ENCODE peak calls at places on chromosome 2, in eight cellular contexts. I, H, D, U, W, C, S and Q are unnamed samples.

GRCh38 chr2:65431417-65432226 is 777 bp downstream of the SPRED2 start:
- DNase-seq in I (peak), H (peak), D (peak), U (peak), W (peak), C (peak), S (peak), Q (peak)

GRCh38 chr2:108184421-108184820 is 55.3 kb upstream of the SULT1C3 start:
- DNase-seq in I (no peak), H (peak), D (peak), U (peak), W (no peak), C (no peak), S (no peak), Q (no peak)

GRCh38 chr2:24791452-24791851 is 1.7 kb downstream of the PTRHD1 start:
- DNase-seq in I (no peak), H (no peak), D (no peak), U (no peak), W (no peak), C (no peak), S (no peak), Q (no peak)

GRCh38 chr2:61378281-61378680 is 92.6 kb downstream of the USP34 start:
- DNase-seq in I (no peak), H (no peak), D (no peak), U (no peak), W (no peak), C (no peak), S (no peak), Q (no peak)

GRCh38 chr2:26846334-26846863 is 1.5 kb upstream of the DPYSL5 start:
- DNase-seq in I (peak), H (peak), D (peak), U (peak), W (peak), C (peak), S (peak), Q (peak)

GRCh38 chr2:75200140-75200985 is 1.0 kb upstream of the TACR1 start:
- DNase-seq in I (peak), H (peak), D (peak), U (peak), W (no peak), C (no peak), S (peak), Q (peak)

GRCh38 chr2:54613794-54614257 is 109.6 kb upstream of the EML6 start:
- DNase-seq in I (no peak), H (peak), D (peak), U (peak), W (no peak), C (no peak), S (no peak), Q (no peak)

GRCh38 chr2:30763151-30763660 is 44.0 kb downstream of the CAPN13 start:
- DNase-seq in I (no peak), H (no peak), D (peak), U (no peak), W (no peak), C (no peak), S (no peak), Q (no peak)

GRCh38 chr2:16652296-16653082 is 13.1 kb downstream of the CYRIA start:
- DNase-seq in I (no peak), H (no peak), D (no peak), U (peak), W (no peak), C (no peak), S (no peak), Q (no peak)

GRCh38 chr2:172011814-172012580 is 12.2 kb downstream of the METAP1D start:
- DNase-seq in I (no peak), H (no peak), D (no peak), U (no peak), W (peak), C (no peak), S (peak), Q (no peak)

GRCh38 chr2:212536385-212537310 is 2.0 kb downstream of the ERBB4 start:
- DNase-seq in I (peak), H (no peak), D (no peak), U (no peak), W (no peak), C (no peak), S (no peak), Q (peak)

GRCh38 chr2:218878941-218879761 is 1.5 kb upstream of the WNT10A start:
- DNase-seq in I (no peak), H (no peak), D (no peak), U (no peak), W (no peak), C (no peak), S (no peak), Q (no peak)

GRCh38 chr2:194327196-194327888 is 1329.7 kb upstream of the SLC39A10 start:
- DNase-seq in I (no peak), H (no peak), D (no peak), U (no peak), W (no peak), C (no peak), S (no peak), Q (no peak)

GRCh38 chr2:69545477-69545932 is 98.0 kb downstream of the AAK1 start:
- DNase-seq in I (no peak), H (no peak), D (no peak), U (no peak), W (no peak), C (no peak), S (no peak), Q (no peak)

GRCh38 chr2:203909192-203909945 is 27.2 kb upstream of the ICOS start:
- DNase-seq in I (no peak), H (peak), D (peak), U (peak), W (peak), C (no peak), S (no peak), Q (no peak)

GRCh38 chr2:79723830-79724229 is 211.0 kb downstream of the CTNNA2 start:
- DNase-seq in I (no peak), H (peak), D (peak), U (peak), W (no peak), C (no peak), S (no peak), Q (no peak)

GRCh38 chr2:216505133-216506106 is 6.8 kb downstream of the RPL37A start:
- DNase-seq in I (no peak), H (no peak), D (no peak), U (no peak), W (no peak), C (no peak), S (no peak), Q (no peak)

GRCh38 chr2:232571026-232571474 is 20.6 kb downstream of the EIF4E2 start:
- DNase-seq in I (no peak), H (peak), D (peak), U (no peak), W (no peak), C (no peak), S (no peak), Q (no peak)

GRCh38 chr2:230327418-230328154 is 593 bp downstream of the SP140L start:
- DNase-seq in I (no peak), H (peak), D (no peak), U (no peak), W (no peak), C (no peak), S (peak), Q (no peak)

GRCh38 chr2:73176881-73177644 is 25.3 kb upstream of the NOTO start:
- DNase-seq in I (peak), H (peak), D (peak), U (peak), W (peak), C (peak), S (peak), Q (peak)

GRCh38 chr2:203685081-203685621 is 21.3 kb upstream of the CD28 start:
- DNase-seq in I (no peak), H (peak), D (peak), U (peak), W (no peak), C (no peak), S (no peak), Q (no peak)

GRCh38 chr2:178295115-178295514 is 100.8 kb downstream of the OSBPL6 start:
- DNase-seq in I (no peak), H (no peak), D (no peak), U (no peak), W (no peak), C (no peak), S (no peak), Q (no peak)

GRCh38 chr2:96953611-96954489 is 32.5 kb downstream of the FAM178B start:
- DNase-seq in I (no peak), H (no peak), D (no peak), U (no peak), W (no peak), C (no peak), S (peak), Q (no peak)

GRCh38 chr2:238075397-238075796 is 14.6 kb downstream of the SCLY start:
- DNase-seq in I (no peak), H (no peak), D (no peak), U (no peak), W (no peak), C (no peak), S (no peak), Q (no peak)

GRCh38 chr2:218648473-218649100 is 10.8 kb downstream of the ZNF142 start:
- DNase-seq in I (no peak), H (peak), D (peak), U (peak), W (peak), C (peak), S (peak), Q (no peak)

GRCh38 chr2:230901006-230901405 is 24.0 kb downstream of the GPR55 start:
- DNase-seq in I (peak), H (no peak), D (no peak), U (no peak), W (no peak), C (no peak), S (no peak), Q (no peak)

GRCh38 chr2:179857236-179857635 is 4.2 kb downstream of the ZNF385B start:
- DNase-seq in I (no peak), H (no peak), D (no peak), U (no peak), W (no peak), C (no peak), S (no peak), Q (no peak)

GRCh38 chr2:54255230-54256090 is 569 bp downstream of the TSPYL6 start:
- DNase-seq in I (no peak), H (no peak), D (no peak), U (no peak), W (no peak), C (no peak), S (no peak), Q (no peak)

GRCh38 chr2:1277634-1278033 is 135.6 kb upstream of the TPO start:
- DNase-seq in I (no peak), H (no peak), D (no peak), U (no peak), W (no peak), C (no peak), S (no peak), Q (no peak)

GRCh38 chr2:146652311-146652710 is 1192.5 kb upstream of the ACVR2A start:
- DNase-seq in I (no peak), H (no peak), D (peak), U (peak), W (no peak), C (no peak), S (no peak), Q (no peak)

GRCh38 chr2:223725494-223725893 is 111.9 kb downstream of the AP1S3 start:
- DNase-seq in I (peak), H (peak), D (peak), U (peak), W (no peak), C (no peak), S (no peak), Q (no peak)

GRCh38 chr2:39059366-39059952 is 61.4 kb downstream of the SOS1 start:
- DNase-seq in I (no peak), H (peak), D (peak), U (peak), W (no peak), C (no peak), S (peak), Q (no peak)

GRCh38 chr2:170505631-170506270 is 209.4 kb upstream of the SP5 start:
- DNase-seq in I (peak), H (no peak), D (no peak), U (peak), W (no peak), C (no peak), S (no peak), Q (no peak)

GRCh38 chr2:67213270-67213670 is 183.9 kb upstream of the ETAA1 start:
- DNase-seq in I (no peak), H (no peak), D (no peak), U (no peak), W (no peak), C (no peak), S (no peak), Q (no peak)

GRCh38 chr2:144517825-144518699 is 1.9 kb downstream of the ZEB2 start:
- DNase-seq in I (peak), H (no peak), D (peak), U (peak), W (no peak), C (no peak), S (no peak), Q (no peak)

GRCh38 chr2:225788571-225788970 is 389.1 kb downstream of the NYAP2 start:
- DNase-seq in I (no peak), H (no peak), D (peak), U (no peak), W (no peak), C (no peak), S (no peak), Q (no peak)

GRCh38 chr2:234564719-234565118 is 67.8 kb upstream of the ARL4C start:
- DNase-seq in I (no peak), H (no peak), D (peak), U (peak), W (no peak), C (no peak), S (no peak), Q (no peak)
- TF ChIP-seq CTCF in I (no peak), H (no peak), D (no peak), U (peak), W (no peak), C (no peak), S (no peak), Q (no peak)

DNA sequence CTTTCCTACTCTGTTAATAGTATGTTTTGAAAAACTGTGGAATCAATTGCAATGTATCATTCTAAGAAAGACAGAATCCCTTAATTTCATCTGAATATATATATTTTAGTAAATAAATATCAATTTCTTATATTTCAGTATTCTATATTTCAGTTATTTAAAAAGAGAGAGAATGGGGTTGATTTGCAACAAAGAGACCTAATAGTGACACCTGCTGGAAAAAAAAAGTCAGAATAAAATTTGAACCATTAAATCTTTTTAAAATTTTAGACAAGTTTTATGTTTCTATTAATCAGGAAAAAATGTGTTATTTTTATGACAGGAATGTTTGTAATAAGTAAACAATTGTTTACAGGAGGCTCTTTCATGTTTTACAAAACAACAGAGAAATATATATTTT is 20.7 kb upstream of the CCNT2 start:
- DNase-seq in I (no peak), H (peak), D (peak), U (peak), W (no peak), C (no peak), S (peak), Q (no peak)
- TF ChIP-seq CTCF in I (peak), H (peak), D (peak), U (peak), W (peak), C (peak), S (no peak), Q (peak)

GRCh38 chr2:98816281-98816680 is 85.3 kb upstream of the MGAT4A start:
- DNase-seq in I (no peak), H (no peak), D (no peak), U (no peak), W (peak), C (no peak), S (no peak), Q (no peak)

GRCh38 chr2:98822301-98823164 is 91.6 kb upstream of the MGAT4A start:
- DNase-seq in I (peak), H (no peak), D (peak), U (no peak), W (no peak), C (peak), S (peak), Q (peak)

GRCh38 chr2:98818164-98818563 is 87.2 kb upstream of the MGAT4A start:
- DNase-seq in I (no peak), H (no peak), D (no peak), U (no peak), W (peak), C (no peak), S (no peak), Q (no peak)

GRCh38 chr2:98821629-98822135 is 90.8 kb upstream of the MGAT4A start:
- DNase-seq in I (no peak), H (no peak), D (no peak), U (no peak), W (no peak), C (no peak), S (no peak), Q (no peak)

DNA sequence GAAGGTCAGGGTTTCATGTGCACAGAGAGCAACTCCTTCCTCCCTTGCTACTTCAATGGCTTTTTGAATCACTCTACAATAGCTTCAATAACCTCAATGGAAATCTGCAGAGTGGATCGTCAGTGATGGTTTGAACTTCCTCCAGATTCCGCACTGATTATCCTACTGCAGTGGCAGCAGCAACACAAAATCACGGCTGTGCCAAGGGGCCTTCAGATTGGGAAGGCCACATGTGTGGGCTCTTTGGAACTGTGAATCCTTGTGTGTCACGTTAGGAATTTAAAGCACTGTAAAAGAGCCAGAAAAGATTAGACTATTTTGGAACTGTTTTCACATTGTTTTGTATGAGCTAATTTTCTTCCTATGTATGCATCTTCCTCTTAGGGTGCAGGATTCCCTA is 88.4 kb upstream of the MGAT4A start:
- DNase-seq in I (no peak), H (no peak), D (no peak), U (no peak), W (peak), C (no peak), S (no peak), Q (no peak)
- TF ChIP-seq CTCF in I (no peak), H (no peak), D (no peak), U (no peak), W (no peak), C (no peak), S (no peak), Q (no peak)

GRCh38 chr2:59276033-59276432 is 1034.9 kb upstream of the FANCL start:
- DNase-seq in I (no peak), H (no peak), D (no peak), U (no peak), W (no peak), C (no peak), S (no peak), Q (no peak)
- TF ChIP-seq CTCF in I (no peak), H (peak), D (no peak), U (no peak), W (peak), C (no peak), S (peak), Q (peak)

DNA sequence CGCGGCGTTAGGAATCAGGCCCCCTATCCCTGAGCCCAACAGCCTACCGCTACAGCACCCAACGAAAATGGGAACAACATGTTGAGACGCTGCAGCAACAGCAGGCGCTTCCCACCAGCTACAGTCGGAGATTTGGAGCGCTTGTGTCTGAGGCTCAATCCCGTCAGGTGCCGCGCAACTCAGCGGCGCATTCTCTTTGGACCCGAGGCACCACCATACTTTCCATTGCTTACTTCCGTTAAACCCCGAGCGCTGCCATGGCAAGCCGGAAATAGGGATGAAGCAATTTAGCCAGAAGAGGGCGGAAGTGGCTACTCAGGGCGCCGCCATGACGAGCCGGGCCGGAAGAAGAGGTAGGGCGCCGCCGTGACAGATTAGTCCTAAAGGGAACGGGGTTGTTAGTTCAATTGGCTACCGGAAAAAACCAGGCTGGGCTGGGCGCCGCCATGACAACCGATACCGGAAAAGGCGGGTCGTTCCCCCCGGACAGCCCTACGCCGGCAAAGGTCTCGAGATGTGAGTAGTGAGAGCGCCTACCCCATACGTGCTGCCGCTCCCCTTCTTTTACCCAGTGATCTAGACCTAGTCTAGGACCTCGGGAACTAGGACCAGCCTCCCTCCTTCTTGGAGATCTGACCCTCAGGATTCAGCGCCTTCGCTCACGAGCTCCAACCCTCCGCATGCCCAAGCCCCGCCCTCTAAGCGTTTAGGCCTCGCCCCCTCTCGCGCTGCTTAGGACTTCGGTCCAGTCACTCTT is at the start of gene CHCHD5:
- DNase-seq in I (peak), H (peak), D (peak), U (peak), W (no peak), C (peak), S (peak), Q (peak)
- TF ChIP-seq CTCF in I (peak), H (no peak), D (no peak), U (peak), W (no peak), C (no peak), S (peak), Q (peak)

DNA sequence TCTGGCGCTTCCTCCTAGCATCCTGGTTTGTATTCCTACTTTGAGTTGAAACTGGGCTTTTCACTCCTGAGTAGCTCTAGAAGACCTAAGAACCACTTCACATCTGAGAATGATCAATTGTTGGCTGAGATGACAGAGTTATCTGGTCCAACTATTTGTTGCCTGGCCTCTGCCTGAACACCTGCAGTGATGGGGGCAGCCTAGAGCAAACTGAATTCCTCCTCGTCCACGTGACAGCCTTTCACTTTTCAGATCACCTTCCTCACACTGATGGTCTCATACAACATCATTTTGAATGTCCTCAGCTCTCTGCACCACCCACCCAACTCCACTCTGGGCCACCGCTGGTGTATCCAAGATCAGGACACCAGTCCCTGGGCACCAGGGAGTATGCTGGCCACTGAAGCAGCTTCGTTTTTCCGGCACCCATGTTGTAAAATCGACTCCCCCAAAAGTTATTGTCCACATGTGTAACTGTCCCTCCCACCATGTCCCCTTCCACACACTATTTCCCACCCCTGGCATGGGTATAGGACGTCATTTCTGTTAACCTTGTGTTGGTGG is 96.5 kb downstream of the TGOLN2 start:
- DNase-seq in I (no peak), H (no peak), D (no peak), U (no peak), W (no peak), C (no peak), S (no peak), Q (no peak)
- TF ChIP-seq CTCF in I (no peak), H (no peak), D (no peak), U (no peak), W (peak), C (no peak), S (no peak), Q (peak)